ENCODE peak calls at places on chromosomes 12 and 14, in ten cellular contexts. H is endodermal cell, V is HCT116, S is colonic mucosa, Z is uterus, G is MG63, T is psoas muscle, L is ascending aorta, K is astrocyte of the spinal cord, C is HAP-1. W is an unnamed sample.

GRCh38 chr12:34386621-34387255 is 364.4 kb downstream of the ALG10 start:
- DNase-seq in H (no peak), V (no peak), S (no peak), Z (no peak), G (no peak), T (no peak), L (no peak), K (no peak), C (no peak), W (no peak)

GRCh38 chr12:9796346-9796745 is 30.9 kb upstream of the KLRF1 start:
- DNase-seq in H (no peak), V (no peak), S (no peak), Z (no peak), G (no peak), T (no peak), L (no peak), K (no peak), C (no peak), W (no peak)

GRCh38 chr14:79552778-79553177 is 658.5 kb downstream of the DIO2 start:
- DNase-seq in H (peak; percentile 67), V (no peak), S (no peak), Z (no peak), G (no peak), T (no peak), L (no peak), K (no peak), C (no peak), W (no peak)

GRCh38 chr12:6360578-6361490 is 14.5 kb downstream of the SCNN1A start:
- DNase-seq in H (no peak), V (no peak), S (no peak), Z (no peak), G (no peak), T (no peak), L (no peak), K (no peak), C (no peak), W (no peak)

GRCh38 chr12:42255875-42256261 is 17.8 kb upstream of the YAF2 start:
- DNase-seq in H (no peak), V (no peak), S (no peak), Z (no peak), G (no peak), T (no peak), L (no peak), K (no peak), C (no peak), W (no peak)

GRCh38 chr14:47917344-47917954 is 242.0 kb upstream of the MDGA2 start:
- DNase-seq in H (peak; percentile 83), V (peak; percentile 28), S (no peak), Z (no peak), G (peak; percentile 1), T (no peak), L (no peak), K (peak; percentile 35), C (peak; percentile 5), W (no peak)

GRCh38 chr12:89949457-89950195 is 241.0 kb upstream of the ATP2B1 start:
- DNase-seq in H (no peak), V (no peak), S (peak; percentile 55), Z (no peak), G (peak; percentile 32), T (no peak), L (peak; percentile 67), K (peak; percentile 92), C (no peak), W (peak; percentile 67)

GRCh38 chr12:31759621-31760459 is 31.0 kb upstream of the AMN1 start:
- DNase-seq in H (no peak), V (no peak), S (no peak), Z (no peak), G (no peak), T (no peak), L (no peak), K (no peak), C (no peak), W (no peak)

DNA sequence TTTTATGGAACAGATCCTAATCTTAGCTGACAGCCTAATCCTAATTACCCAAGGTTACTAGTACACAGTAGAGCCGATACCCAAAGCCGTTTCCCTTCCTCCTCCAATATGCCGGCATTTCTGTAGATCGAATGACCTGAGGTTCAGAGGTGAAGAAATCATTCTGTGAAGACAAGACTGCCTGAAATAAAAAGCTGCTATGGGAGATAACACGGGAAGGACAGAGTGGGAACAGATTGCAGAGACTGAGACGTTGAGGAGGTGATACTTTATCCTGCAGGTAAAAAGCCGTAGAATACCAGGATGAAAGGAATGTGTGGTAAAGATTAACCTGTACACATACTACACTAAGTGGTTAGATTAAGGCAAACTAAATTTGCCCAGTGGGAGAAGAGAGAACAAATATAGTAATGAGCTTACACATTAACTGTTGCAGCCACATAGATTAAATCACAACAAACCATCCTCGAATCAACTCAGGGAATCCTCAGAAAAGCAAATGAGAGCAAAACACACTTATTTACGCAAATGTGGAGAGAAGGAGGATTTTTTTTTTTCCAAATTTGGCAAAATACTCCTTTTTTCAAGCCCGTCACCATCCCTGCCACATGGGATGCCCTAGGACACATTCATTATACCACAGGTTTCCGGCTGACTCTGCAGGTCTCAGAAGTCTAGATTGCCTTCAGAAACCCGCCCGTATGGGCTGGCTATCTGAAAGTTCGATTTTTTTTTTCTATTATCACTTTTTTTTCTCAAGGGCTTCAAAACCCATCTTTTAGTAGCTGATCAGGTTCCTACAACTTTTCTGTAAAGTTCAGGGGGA is 188.0 kb downstream of the TTC8 start:
- DNase-seq in H (no peak), V (no peak), S (peak; percentile 46), Z (no peak), G (no peak), T (no peak), L (no peak), K (no peak), C (no peak), W (no peak)
- H3K4me3 ChIP-seq in H (no peak overlapping the region), V (no peak overlapping the region), S (peak overlapping the region; percentile 15), Z (no peak overlapping the region), G (no peak overlapping the region), T (no peak overlapping the region), L (no peak overlapping the region), K (no peak overlapping the region), C (no peak overlapping the region), W (no peak overlapping the region)

GRCh38 chr12:4217091-4217490 is 56.5 kb upstream of the CCND2 start:
- DNase-seq in H (no peak), V (no peak), S (no peak), Z (no peak), G (no peak), T (no peak), L (no peak), K (no peak), C (no peak), W (no peak)

GRCh38 chr12:4212845-4213244 is 60.7 kb upstream of the CCND2 start:
- DNase-seq in H (no peak), V (no peak), S (no peak), Z (no peak), G (no peak), T (no peak), L (no peak), K (no peak), C (no peak), W (no peak)

GRCh38 chr12:4215862-4216541 is 57.6 kb upstream of the CCND2 start:
- DNase-seq in H (no peak), V (no peak), S (no peak), Z (no peak), G (no peak), T (no peak), L (no peak), K (no peak), C (no peak), W (no peak)

GRCh38 chr12:4216542-4216927 is 57.0 kb upstream of the CCND2 start:
- DNase-seq in H (no peak), V (no peak), S (no peak), Z (no peak), G (no peak), T (no peak), L (no peak), K (no peak), C (no peak), W (no peak)

DNA sequence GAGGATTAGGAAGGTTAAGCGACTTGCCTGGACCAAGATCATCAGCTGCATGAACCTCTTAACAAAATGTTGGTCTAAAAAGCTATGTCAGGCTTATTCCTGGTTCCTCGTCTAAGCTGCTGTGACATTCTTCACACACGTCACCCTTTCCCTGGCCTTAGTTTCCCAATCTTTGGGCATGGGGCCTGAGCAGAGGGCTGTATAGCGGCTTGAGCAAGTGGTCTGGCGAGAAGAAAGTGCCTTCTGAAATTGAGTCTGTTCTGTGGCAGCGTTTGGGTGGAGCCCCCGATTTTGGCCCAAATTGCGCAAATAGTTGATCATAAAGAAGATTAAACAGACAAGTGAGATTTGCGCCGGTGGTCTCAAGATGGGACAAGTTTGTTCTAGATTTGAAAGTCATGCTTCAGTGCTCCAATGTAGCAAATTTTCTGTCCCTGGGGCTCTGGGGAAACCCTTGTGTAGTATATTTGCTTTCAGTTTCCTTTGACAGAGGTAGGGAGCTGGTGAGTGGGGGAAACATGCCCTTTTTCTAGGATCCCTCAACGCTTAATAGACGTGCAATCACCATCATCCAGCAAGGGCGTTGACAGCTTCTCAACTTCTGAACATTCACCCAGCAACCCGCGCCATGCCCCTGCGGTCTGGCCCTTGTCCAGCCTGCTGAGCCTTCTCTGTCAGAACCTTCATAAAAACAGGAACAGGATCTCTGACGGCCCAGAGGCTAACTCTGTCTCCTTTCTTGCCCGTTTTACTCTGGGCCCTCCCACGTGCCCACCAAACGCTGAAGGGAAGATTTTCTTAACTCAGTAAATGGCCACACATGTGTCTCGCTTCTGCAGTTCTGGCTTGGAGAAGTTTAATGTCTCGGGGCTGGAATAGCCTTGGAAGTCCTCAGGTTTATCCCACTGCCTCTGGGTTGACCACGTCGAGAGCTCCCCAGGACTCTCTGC is 58.4 kb upstream of the CCND2 start:
- DNase-seq in H (no peak), V (no peak), S (peak; percentile 40), Z (peak; percentile 15), G (peak; percentile 36), T (peak; percentile 52), L (peak; percentile 80), K (no peak), C (no peak), W (peak; percentile 5)
- H3K4me3 ChIP-seq in H (no peak overlapping the region), V (no peak overlapping the region), S (no peak overlapping the region), Z (no peak overlapping the region), G (no peak overlapping the region), T (no peak overlapping the region), L (no peak overlapping the region), K (no peak overlapping the region), C (no peak overlapping the region), W (no peak overlapping the region)

DNA sequence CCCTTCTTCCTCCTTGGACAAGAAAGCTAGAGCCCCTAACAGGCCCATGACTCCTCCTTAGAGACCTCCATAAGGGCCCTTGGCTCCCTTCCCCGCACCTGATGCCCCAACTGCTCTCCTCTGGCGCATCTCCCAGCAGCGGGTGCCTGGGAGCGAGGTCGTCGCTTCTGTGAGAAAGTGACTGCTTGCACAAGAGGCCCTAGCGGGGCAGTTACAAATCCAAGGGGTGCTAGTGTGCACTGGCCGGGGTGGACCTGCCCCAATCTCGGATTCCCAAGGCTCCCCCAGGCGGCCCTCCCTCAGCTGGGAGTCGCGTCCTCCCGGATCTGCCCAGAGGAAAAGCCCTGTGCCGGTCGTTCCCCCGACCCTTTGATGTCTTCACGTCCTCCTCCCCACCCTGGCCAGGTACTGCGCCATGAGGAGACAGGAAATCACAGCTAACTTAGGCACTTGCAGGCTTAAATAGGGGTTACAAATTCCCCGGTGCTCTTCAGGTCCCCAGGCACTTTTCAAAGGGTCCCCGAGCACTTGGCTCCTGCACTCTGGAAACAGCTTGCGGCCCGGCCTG is 2.8 kb downstream of the NKX2-8 start:
- DNase-seq in H (peak; percentile 81), V (no peak), S (no peak), Z (no peak), G (no peak), T (no peak), L (no peak), K (no peak), C (peak; percentile 12), W (no peak)
- H3K4me3 ChIP-seq in H (no peak overlapping the region), V (no peak overlapping the region), S (no peak overlapping the region), Z (no peak overlapping the region), G (no peak overlapping the region), T (no peak overlapping the region), L (no peak overlapping the region), K (no peak overlapping the region), C (no peak overlapping the region), W (no peak overlapping the region)

GRCh38 chr12:66375560-66375959 is 73.3 kb downstream of the HELB start:
- DNase-seq in H (no peak), V (no peak), S (no peak), Z (no peak), G (no peak), T (no peak), L (no peak), K (no peak), C (no peak), W (no peak)
- H3K4me3 ChIP-seq in H (no peak overlapping the region), V (no peak overlapping the region), S (no peak overlapping the region), Z (no peak overlapping the region), G (no peak overlapping the region), T (no peak overlapping the region), L (no peak overlapping the region), K (no peak overlapping the region), C (no peak overlapping the region), W (no peak overlapping the region)

W was measured in skeletal muscle cell.